ENCODE peak calls at places on chromosomes 4 and X, in six cellular contexts. S is adrenal gland; P is left lung; X is kidney; C is CD8-positive, alpha-beta T cell; B is endodermal cell. E is an unnamed sample.

GRCh38 chr4:186919340-186919739 is 195.7 kb upstream of the FAT1 start:
- DNase-seq in P (no peak), B (no peak), C (no peak), X (no peak), S (no peak), E (no peak)

GRCh38 chr4:158856852-158857251 is 88.0 kb downstream of the FNIP2 start:
- DNase-seq in P (no peak), S (no peak), X (no peak), B (no peak), C (no peak), E (no peak)

GRCh38 chr4:61200195-61200990 is at the start of gene ADGRL3:
- DNase-seq in X (peak; percentile 67), C (no peak), S (peak; percentile 30), P (peak; percentile 32), B (peak; percentile 94), E (peak; percentile 1)

GRCh38 chrX:38882894-38883620 is 81.8 kb downstream of the MID1IP1 start:
- DNase-seq in S (no peak), B (no peak), P (peak; percentile 37), C (no peak), X (no peak), E (peak; percentile 56)

GRCh38 chr4:160194716-160195115 is 1091.8 kb downstream of the RAPGEF2 start:
- DNase-seq in B (no peak), C (no peak), S (no peak), X (peak; percentile 27), P (no peak), E (no peak)

GRCh38 chr4:93416337-93417102 is 412.0 kb upstream of the ATOH1 start:
- DNase-seq in X (no peak), B (no peak), P (no peak), S (no peak), C (no peak), E (no peak)

GRCh38 chrX:151488677-151489076 is 74.8 kb upstream of the PASD1 start:
- DNase-seq in X (no peak), B (peak; percentile 64), C (peak; percentile 27), S (peak; percentile 29), P (no peak), E (no peak)

GRCh38 chr4:10098770-10099139 is 17.8 kb downstream of the WDR1 start:
- DNase-seq in S (peak; percentile 88), B (no peak), C (peak; percentile 51), X (no peak), P (no peak), E (no peak)

GRCh38 chr4:94577136-94577535 is 125.4 kb downstream of the PDLIM5 start:
- DNase-seq in X (peak; percentile 68), S (peak; percentile 31), B (peak; percentile 82), C (no peak), P (no peak), E (no peak)

DNA sequence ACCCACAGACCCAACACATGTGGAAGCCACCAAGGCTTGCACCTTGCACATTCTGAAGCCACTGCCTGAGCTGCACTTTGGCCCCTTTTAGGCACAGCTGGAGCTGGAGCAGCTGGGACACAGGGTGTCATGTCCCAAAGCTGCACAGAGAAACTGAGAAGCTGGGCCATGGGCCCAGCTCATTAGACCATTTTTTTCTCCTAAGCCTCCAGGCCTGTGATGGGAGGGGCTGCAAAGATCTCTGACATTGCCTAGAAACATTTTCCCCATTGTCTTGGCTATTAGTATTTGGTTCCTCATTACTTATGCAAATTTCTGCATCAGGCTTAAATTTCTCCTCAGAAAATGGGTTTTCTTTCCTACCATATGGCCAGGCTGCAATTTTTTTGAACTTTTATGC is 447.4 kb upstream of the HS3ST1 start:
- DNase-seq in X (no peak), S (no peak), B (no peak), P (no peak), C (no peak), E (no peak)
- H3K9me3 ChIP-seq in X (no peaks in the 10 kb centered on the region), S (no peaks in the 10 kb centered on the region), B (peaks cover 46% of the 10 kb centered on the region), P (peaks cover 14% of the 10 kb centered on the region), C (no peaks in the 10 kb centered on the region), E (no peaks in the 10 kb centered on the region)

GRCh38 chr4:7747062-7747385 is 192.6 kb downstream of the AFAP1 start:
- DNase-seq in B (no peak), C (no peak), X (no peak), S (no peak), P (peak; percentile 57), E (no peak)
- H3K27ac ChIP-seq in B (no peak overlapping the region), C (no peak overlapping the region), X (no peak overlapping the region), S (no peak overlapping the region), P (no peak overlapping the region), E (no peak overlapping the region)

GRCh38 chrX:155333701-155334100 is 713 bp downstream of the CLIC2 start:
- DNase-seq in B (no peak), P (no peak), X (no peak), S (no peak), C (no peak), E (no peak)

GRCh38 chrX:155330992-155331391 is 3.4 kb downstream of the CLIC2 start:
- DNase-seq in X (no peak), C (no peak), P (no peak), B (no peak), S (no peak), E (no peak)

GRCh38 chrX:155329293-155329692 is 5.1 kb downstream of the CLIC2 start:
- DNase-seq in B (no peak), P (no peak), C (no peak), S (no peak), X (no peak), E (no peak)

DNA sequence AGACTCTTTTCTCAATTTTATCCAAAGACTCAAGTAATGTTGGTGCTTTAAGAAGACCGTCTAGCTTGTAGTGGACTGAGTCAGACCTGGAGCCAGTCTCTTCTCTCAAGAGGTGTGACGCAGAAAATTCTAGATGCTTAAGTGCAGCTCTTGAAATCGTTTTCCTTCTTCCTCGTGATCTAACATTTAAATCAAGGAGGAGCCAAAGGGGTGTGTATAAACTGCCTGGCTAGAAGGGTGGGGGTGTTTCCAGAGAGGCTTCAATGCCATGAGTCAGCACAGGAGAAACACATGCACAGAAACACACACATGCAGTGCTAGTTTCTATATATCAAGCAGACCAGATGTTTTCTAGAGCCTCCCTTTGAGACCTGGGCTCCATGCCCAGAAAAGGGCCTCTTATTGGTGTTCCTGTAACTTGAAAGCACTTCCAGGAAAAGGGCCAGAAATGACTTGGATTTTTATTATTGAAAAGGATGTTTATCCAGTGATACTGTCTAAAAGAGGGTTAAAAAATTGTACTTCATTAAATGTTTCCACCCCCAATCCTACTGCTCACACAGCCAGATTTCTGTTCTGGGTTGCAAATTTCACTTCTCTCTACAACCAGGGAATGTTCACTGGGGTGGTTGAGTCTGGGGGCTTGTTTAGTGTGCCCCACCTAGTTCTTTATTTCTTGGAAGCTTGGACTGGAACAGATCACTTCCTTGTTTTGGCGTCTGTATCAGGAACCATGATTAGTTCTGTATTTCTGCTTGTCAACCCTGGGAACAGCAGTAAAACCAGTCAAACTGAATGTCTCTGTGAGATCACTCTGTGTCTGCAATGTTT is at the start of gene CLIC2:
- DNase-seq in B (no peak), S (peak; percentile 25), X (no peak), P (peak; percentile 63), C (no peak), E (no peak)
- H3K4me3 ChIP-seq in B (no peak within 1 kb of the TSS), S (peak within 1 kb of the TSS; percentile 44), X (peak within 1 kb of the TSS; percentile 28), P (peak within 1 kb of the TSS; percentile 16), C (no peak within 1 kb of the TSS), E (no peak within 1 kb of the TSS)

DNA sequence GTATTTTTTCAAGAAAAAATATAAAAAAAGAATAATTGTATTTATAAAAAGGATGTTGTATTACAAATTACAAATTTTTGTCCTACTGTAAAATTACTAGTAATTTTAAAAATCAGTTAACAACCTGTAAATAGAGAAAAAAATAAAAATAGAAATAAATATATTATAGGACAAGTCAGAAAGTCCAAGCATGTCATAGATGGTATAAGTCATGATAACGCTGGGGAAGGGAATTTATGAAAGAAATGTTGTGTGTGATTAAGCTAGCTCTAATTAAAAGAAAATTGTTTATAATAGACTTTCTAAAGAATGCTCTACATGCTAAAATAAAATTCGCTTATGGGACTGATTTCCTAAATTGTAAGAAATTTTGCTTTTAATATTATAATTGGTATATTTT is 2329.9 kb downstream of the ARAP2 start:
- DNase-seq in X (no peak), B (no peak), C (no peak), P (no peak), S (no peak), E (no peak)
- H3K9me3 ChIP-seq in X (no peaks in the 10 kb centered on the region), B (peaks cover 63% of the 10 kb centered on the region), C (no peaks in the 10 kb centered on the region), P (peaks cover 26% of the 10 kb centered on the region), S (no peaks in the 10 kb centered on the region), E (no peaks in the 10 kb centered on the region)

E was measured in SJSA1.